ENCODE peak calls at places on chromosomes 6 and 20, in eight cellular contexts. One of them, this sample, is unnamed.
A peak's percentile ranks its signal among the peaks of the same experiment; 100 is the strongest.

GRCh38 chr6:123598011-123598410 is 38.7 kb downstream of the TRDN start:
- DNase-seq in lung: no peak
- DNase-seq in IMR-90: no peak
- DNase-seq in hepatocyte: no peak
- DNase-seq in A673: no peak
- DNase-seq in tibial artery: no peak
- DNase-seq in pancreas: no peak
- DNase-seq in HFF-Myc: no peak
- DNase-seq in this sample: no peak

GRCh38 chr20:62150236-62150575 is 6.6 kb downstream of the SS18L1 start:
- DNase-seq in lung: no peak
- DNase-seq in IMR-90: no peak
- DNase-seq in hepatocyte: no peak
- DNase-seq in A673: no peak
- DNase-seq in tibial artery: no peak
- DNase-seq in pancreas: no peak
- DNase-seq in HFF-Myc: no peak
- DNase-seq in this sample: no peak

GRCh38 chr6:36682328-36683144 is 4.0 kb downstream of the CDKN1A start:
- DNase-seq in lung: peak; percentile 62
- DNase-seq in IMR-90: no peak
- DNase-seq in hepatocyte: peak; percentile 62
- DNase-seq in A673: no peak
- DNase-seq in tibial artery: no peak
- DNase-seq in pancreas: peak; percentile 84
- DNase-seq in HFF-Myc: no peak
- DNase-seq in this sample: no peak

GRCh38 chr20:1841554-1842140 is 53.6 kb upstream of the SIRPA start:
- DNase-seq in lung: no peak
- DNase-seq in IMR-90: peak; percentile 26
- DNase-seq in hepatocyte: no peak
- DNase-seq in A673: peak; percentile 43
- DNase-seq in tibial artery: peak; percentile 34
- DNase-seq in pancreas: no peak
- DNase-seq in HFF-Myc: no peak
- DNase-seq in this sample: peak; percentile 24

GRCh38 chr6:11942185-11942864 is 69.8 kb upstream of the HIVEP1 start:
- DNase-seq in lung: no peak
- DNase-seq in IMR-90: no peak
- DNase-seq in hepatocyte: no peak
- DNase-seq in A673: no peak
- DNase-seq in tibial artery: no peak
- DNase-seq in pancreas: no peak
- DNase-seq in HFF-Myc: no peak
- DNase-seq in this sample: no peak

GRCh38 chr6:17419189-17419575 is 25.8 kb downstream of the CAP2 start:
- DNase-seq in lung: no peak
- DNase-seq in IMR-90: no peak
- DNase-seq in hepatocyte: no peak
- DNase-seq in A673: no peak
- DNase-seq in tibial artery: no peak
- DNase-seq in pancreas: no peak
- DNase-seq in HFF-Myc: no peak
- DNase-seq in this sample: peak; percentile 19

GRCh38 chr20:4225778-4226177 is 210.4 kb upstream of the RNF24 start:
- DNase-seq in lung: no peak
- DNase-seq in IMR-90: peak; percentile 98
- DNase-seq in hepatocyte: peak; percentile 41
- DNase-seq in A673: no peak
- DNase-seq in tibial artery: no peak
- DNase-seq in pancreas: no peak
- DNase-seq in HFF-Myc: peak; percentile 74
- DNase-seq in this sample: peak; percentile 98

GRCh38 chr6:168147205-168147738 is 68.3 kb upstream of the FRMD1 start:
- DNase-seq in lung: no peak
- DNase-seq in IMR-90: no peak
- DNase-seq in hepatocyte: no peak
- DNase-seq in A673: peak; percentile 70
- DNase-seq in tibial artery: no peak
- DNase-seq in pancreas: no peak
- DNase-seq in HFF-Myc: no peak
- DNase-seq in this sample: no peak

GRCh38 chr20:1555952-1556351 is 1.6 kb downstream of the SIRPD start:
- DNase-seq in lung: no peak
- DNase-seq in IMR-90: no peak
- DNase-seq in hepatocyte: no peak
- DNase-seq in A673: no peak
- DNase-seq in tibial artery: no peak
- DNase-seq in pancreas: no peak
- DNase-seq in HFF-Myc: no peak
- DNase-seq in this sample: no peak

GRCh38 chr6:24064106-24064505 is 61.9 kb upstream of the NRSN1 start:
- DNase-seq in lung: no peak
- DNase-seq in IMR-90: no peak
- DNase-seq in hepatocyte: peak; percentile 41
- DNase-seq in A673: peak; percentile 70
- DNase-seq in tibial artery: no peak
- DNase-seq in pancreas: no peak
- DNase-seq in HFF-Myc: no peak
- DNase-seq in this sample: peak; percentile 50
- TF ChIP-seq CTCF in lung: no peak
- TF ChIP-seq CTCF in IMR-90: no peak
- TF ChIP-seq CTCF in hepatocyte: peak; percentile 65
- TF ChIP-seq CTCF in A673: peak; percentile 73
- TF ChIP-seq CTCF in tibial artery: no peak
- TF ChIP-seq CTCF in pancreas: no peak
- TF ChIP-seq CTCF in HFF-Myc: no peak
- TF ChIP-seq CTCF in this sample: peak; percentile 49

GRCh38 chr20:9022361-9022760 is 46.5 kb upstream of the PLCB4 start:
- DNase-seq in lung: no peak
- DNase-seq in IMR-90: no peak
- DNase-seq in hepatocyte: no peak
- DNase-seq in A673: no peak
- DNase-seq in tibial artery: no peak
- DNase-seq in pancreas: no peak
- DNase-seq in HFF-Myc: no peak
- DNase-seq in this sample: no peak
- H3K4me3 ChIP-seq in lung: no peak overlapping the region
- H3K4me3 ChIP-seq in IMR-90: no peak overlapping the region
- H3K4me3 ChIP-seq in hepatocyte: no peak overlapping the region
- H3K4me3 ChIP-seq in A673: no peak overlapping the region
- H3K4me3 ChIP-seq in tibial artery: no peak overlapping the region
- H3K4me3 ChIP-seq in pancreas: no peak overlapping the region
- H3K4me3 ChIP-seq in HFF-Myc: no peak overlapping the region
- H3K4me3 ChIP-seq in this sample: no peak overlapping the region

DNA sequence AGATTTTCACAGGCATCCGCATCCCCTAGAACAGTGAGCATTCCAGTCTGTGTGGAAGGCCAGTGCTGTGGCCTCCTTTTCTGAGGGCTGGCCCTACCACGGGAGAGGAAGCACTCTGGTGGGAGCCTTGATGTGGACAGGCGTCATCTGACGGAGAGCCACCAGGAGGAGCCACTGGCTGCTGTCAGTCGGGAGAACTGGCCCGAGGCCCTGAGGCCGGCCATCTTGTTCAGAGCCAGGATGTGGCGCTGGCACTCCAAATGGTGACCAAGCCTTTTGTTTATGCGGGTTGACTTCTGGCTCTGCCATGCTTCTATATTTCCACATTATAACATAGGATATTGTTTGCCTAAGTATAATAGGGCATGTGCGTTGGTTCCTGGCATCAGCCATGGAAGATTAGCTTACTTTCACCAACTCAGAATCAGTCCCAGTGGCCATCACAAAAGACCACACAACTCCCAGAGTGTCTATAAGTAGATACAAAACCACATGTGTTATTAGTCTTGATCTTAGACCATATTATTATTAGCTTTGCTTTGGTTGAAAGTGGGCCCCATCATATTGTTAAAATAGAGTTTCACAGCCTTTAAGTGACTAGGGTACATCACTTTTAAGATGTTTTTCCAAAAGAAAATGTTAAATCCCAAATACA is 273.9 kb upstream of the TAB2 start:
- DNase-seq in lung: no peak
- DNase-seq in IMR-90: no peak
- DNase-seq in hepatocyte: peak; percentile 37
- DNase-seq in A673: peak; percentile 60
- DNase-seq in tibial artery: no peak
- DNase-seq in pancreas: no peak
- DNase-seq in HFF-Myc: no peak
- DNase-seq in this sample: peak; percentile 32
- TF ChIP-seq CTCF in lung: no peak
- TF ChIP-seq CTCF in IMR-90: peak; percentile 21
- TF ChIP-seq CTCF in hepatocyte: peak; percentile 23
- TF ChIP-seq CTCF in A673: peak; percentile 61
- TF ChIP-seq CTCF in tibial artery: no peak
- TF ChIP-seq CTCF in pancreas: no peak
- TF ChIP-seq CTCF in HFF-Myc: peak; percentile 53
- TF ChIP-seq CTCF in this sample: peak; percentile 40

GRCh38 chr20:41616228-41616627 is 1.9 kb downstream of the CHD6 start:
- DNase-seq in lung: no peak
- DNase-seq in IMR-90: peak; percentile 19
- DNase-seq in hepatocyte: no peak
- DNase-seq in A673: no peak
- DNase-seq in tibial artery: no peak
- DNase-seq in pancreas: no peak
- DNase-seq in HFF-Myc: no peak
- DNase-seq in this sample: peak; percentile 56
- H3K4me3 ChIP-seq in lung: no peak overlapping the region
- H3K4me3 ChIP-seq in IMR-90: no peak overlapping the region
- H3K4me3 ChIP-seq in hepatocyte: no peak overlapping the region
- H3K4me3 ChIP-seq in A673: no peak overlapping the region
- H3K4me3 ChIP-seq in tibial artery: no peak overlapping the region
- H3K4me3 ChIP-seq in pancreas: no peak overlapping the region
- H3K4me3 ChIP-seq in HFF-Myc: peak overlapping the region; percentile 77
- H3K4me3 ChIP-seq in this sample: no peak overlapping the region

GRCh38 chr6:113739066-113739655 is 118.0 kb upstream of the MARCKS start:
- DNase-seq in lung: no peak
- DNase-seq in IMR-90: no peak
- DNase-seq in hepatocyte: no peak
- DNase-seq in A673: no peak
- DNase-seq in tibial artery: no peak
- DNase-seq in pancreas: no peak
- DNase-seq in HFF-Myc: no peak
- DNase-seq in this sample: no peak

GRCh38 chr6:113734886-113735481 is 122.2 kb upstream of the MARCKS start:
- DNase-seq in lung: no peak
- DNase-seq in IMR-90: peak; percentile 45
- DNase-seq in hepatocyte: no peak
- DNase-seq in A673: peak; percentile 59
- DNase-seq in tibial artery: no peak
- DNase-seq in pancreas: no peak
- DNase-seq in HFF-Myc: no peak
- DNase-seq in this sample: peak; percentile 53

GRCh38 chr6:113733386-113733785 is 123.8 kb upstream of the MARCKS start:
- DNase-seq in lung: no peak
- DNase-seq in IMR-90: peak; percentile 16
- DNase-seq in hepatocyte: no peak
- DNase-seq in A673: no peak
- DNase-seq in tibial artery: no peak
- DNase-seq in pancreas: no peak
- DNase-seq in HFF-Myc: peak; percentile 33
- DNase-seq in this sample: peak; percentile 51

GRCh38 chr6:113735487-113735886 is 121.7 kb upstream of the MARCKS start:
- DNase-seq in lung: no peak
- DNase-seq in IMR-90: no peak
- DNase-seq in hepatocyte: no peak
- DNase-seq in A673: peak; percentile 77
- DNase-seq in tibial artery: no peak
- DNase-seq in pancreas: no peak
- DNase-seq in HFF-Myc: no peak
- DNase-seq in this sample: no peak

GRCh38 chr6:113736978-113737377 is 120.2 kb upstream of the MARCKS start:
- DNase-seq in lung: no peak
- DNase-seq in IMR-90: no peak
- DNase-seq in hepatocyte: no peak
- DNase-seq in A673: no peak
- DNase-seq in tibial artery: no peak
- DNase-seq in pancreas: no peak
- DNase-seq in HFF-Myc: no peak
- DNase-seq in this sample: no peak
- TF ChIP-seq CTCF in lung: no peak
- TF ChIP-seq CTCF in IMR-90: no peak
- TF ChIP-seq CTCF in hepatocyte: no peak
- TF ChIP-seq CTCF in A673: no peak
- TF ChIP-seq CTCF in tibial artery: no peak
- TF ChIP-seq CTCF in pancreas: no peak
- TF ChIP-seq CTCF in HFF-Myc: no peak
- TF ChIP-seq CTCF in this sample: no peak

This sample was measured in fibroblast of mammary gland.